ENCODE peak calls at places on chromosomes 11 and 22, in eight cellular contexts. Q is H9; X is HL-60; U is bronchial epithelial cell; F is neural progenitor cell; D is colonic mucosa; I is OCI-LY7; R is CD4-positive, alpha-beta T cell. C is an unnamed sample.

GRCh38 chr11:19025799-19026406 is 34.6 kb downstream of the MRGPRX2 start:
- DNase-seq in D (no peak), X (no peak), F (no peak), R (no peak), U (peak), Q (no peak), I (no peak), C (no peak)

GRCh38 chr11:44593194-44593593 is 27.7 kb downstream of the CD82 start:
- DNase-seq in I (no peak), Q (no peak), F (no peak), D (no peak), R (no peak), X (no peak), U (peak), C (no peak)

GRCh38 chr11:46860218-46860617 is 14.1 kb upstream of the CKAP5 start:
- DNase-seq in R (no peak), X (no peak), U (no peak), I (no peak), Q (no peak), D (no peak), F (no peak), C (no peak)

GRCh38 chr22:43992331-43992821 is 31.7 kb upstream of the PARVB start:
- DNase-seq in D (no peak), R (no peak), X (no peak), U (no peak), I (no peak), F (no peak), Q (no peak), C (no peak)

GRCh38 chr22:42834177-42834949 is 22.7 kb downstream of the ARFGAP3 start:
- DNase-seq in F (no peak), Q (no peak), U (no peak), D (no peak), X (no peak), R (no peak), I (no peak), C (no peak)

GRCh38 chr22:22752556-22753477 is 108.4 kb downstream of the GGTLC2 start:
- DNase-seq in U (peak), X (peak), Q (no peak), I (peak), D (no peak), R (peak), F (no peak), C (no peak)

GRCh38 chr11:47864910-47865309 is 16.8 kb upstream of the NUP160 start:
- DNase-seq in Q (no peak), I (no peak), U (no peak), D (no peak), R (no peak), X (no peak), F (no peak), C (no peak)

GRCh38 chr22:47065756-47066615 is 303.5 kb downstream of the TBC1D22A start:
- DNase-seq in F (no peak), U (no peak), I (no peak), D (no peak), Q (no peak), R (no peak), X (no peak), C (no peak)

GRCh38 chr22:19657252-19658056 is 56.8 kb upstream of the SEPTIN5 start:
- DNase-seq in F (no peak), I (no peak), U (no peak), X (no peak), Q (no peak), D (no peak), R (no peak), C (no peak)

GRCh38 chr11:86515297-86516094 is 140.8 kb downstream of the CCDC81 start:
- DNase-seq in U (peak), I (no peak), R (no peak), F (no peak), X (no peak), Q (no peak), D (no peak), C (no peak)

GRCh38 chr11:119484741-119485605 is 62.0 kb upstream of the THY1 start:
- DNase-seq in U (no peak), D (no peak), X (no peak), R (no peak), I (peak), Q (peak), F (peak), C (no peak)
- TF ChIP-seq CTCF in U (peak), D (no peak), X (no peak), R (no peak), I (peak), Q (peak), F (peak), C (no peak)

GRCh38 chr22:40147388-40148176 is 30.1 kb upstream of the TNRC6B start:
- DNase-seq in I (no peak), F (peak), D (no peak), Q (peak), X (peak), R (no peak), U (no peak), C (no peak)
- TF ChIP-seq CTCF in I (no peak), F (peak), D (no peak), Q (peak), X (no peak), R (no peak), U (no peak), C (no peak)

GRCh38 chr11:119860561-119861094 is 131.6 kb upstream of the NECTIN1 start:
- DNase-seq in F (no peak), R (no peak), X (no peak), I (no peak), U (peak), D (no peak), Q (no peak), C (no peak)
- TF ChIP-seq CTCF in F (no peak), R (no peak), X (no peak), I (no peak), U (no peak), D (no peak), Q (no peak), C (no peak)

GRCh38 chr22:32684822-32685187 is 116.7 kb upstream of the TIMP3 start:
- DNase-seq in R (no peak), F (no peak), I (no peak), X (no peak), D (no peak), Q (no peak), U (no peak), C (no peak)
- TF ChIP-seq CTCF in R (no peak), F (no peak), I (no peak), X (no peak), D (no peak), Q (no peak), U (no peak), C (no peak)

C was measured in GM13976.